ENCODE peak calls at places on chromosomes 12 and 14, in five cellular contexts. K is heart left ventricle, X is psoas muscle, R is spleen, J is gastrocnemius medialis. T is an unnamed sample. For H3K4me1, the result is how much of the 10 kb centered on the place peaks cover.

GRCh38 chr12:118136559-118137003 is 657 bp downstream of the PEBP1 start:
- DNase-seq in K (peak), X (peak), R (peak), J (peak), T (no peak)

GRCh38 chr12:65300679-65301349 is 22.3 kb downstream of the MSRB3 start:
- DNase-seq in K (no peak), X (no peak), R (no peak), J (no peak), T (no peak)

GRCh38 chr12:123912415-123913385 is 59.9 kb downstream of the CCDC92 start:
- DNase-seq in K (no peak), X (no peak), R (peak), J (no peak), T (no peak)

GRCh38 chr12:74945771-74946198 is 263.9 kb downstream of the KCNC2 start:
- DNase-seq in K (no peak), X (no peak), R (no peak), J (no peak), T (no peak)

GRCh38 chr14:60381909-60382308 is 104.0 kb downstream of the C14orf39 start:
- DNase-seq in K (no peak), X (no peak), R (no peak), J (no peak), T (no peak)

GRCh38 chr14:68670344-68670725 is 122.5 kb downstream of the ZFP36L1 start:
- DNase-seq in K (peak), X (no peak), R (no peak), J (no peak), T (no peak)

GRCh38 chr12:116892318-116892717 is 11.1 kb upstream of the HRK start:
- DNase-seq in K (no peak), X (no peak), R (no peak), J (no peak), T (no peak)

GRCh38 chr12:130339946-130340345 is 2.3 kb downstream of the PIWIL1 start:
- DNase-seq in K (no peak), X (no peak), R (no peak), J (no peak), T (no peak)

GRCh38 chr12:1594045-1594294 is 411 bp downstream of the FBXL14 start:
- DNase-seq in K (no peak), X (peak), R (peak), J (peak), T (no peak)

GRCh38 chr12:96445743-96446655 is 43.4 kb upstream of the CFAP54 start:
- DNase-seq in K (peak), X (no peak), R (no peak), J (no peak), T (no peak)

GRCh38 chr12:91874086-91874865 is 271.4 kb downstream of the BTG1 start:
- DNase-seq in K (no peak), X (no peak), R (no peak), J (no peak), T (no peak)

GRCh38 chr12:113933201-113933786 is 32.8 kb downstream of the RBM19 start:
- DNase-seq in K (no peak), X (peak), R (no peak), J (no peak), T (no peak)

GRCh38 chr12:122827258-122827657 is 8.0 kb upstream of the HIP1R start:
- DNase-seq in K (no peak), X (no peak), R (no peak), J (no peak), T (no peak)

GRCh38 chr12:65121049-65121955 is at the start of gene WIF1:
- DNase-seq in K (peak), X (peak), R (peak), J (no peak), T (no peak)

GRCh38 chr12:108327621-108328371 is 11.3 kb downstream of the CMKLR1 start:
- DNase-seq in K (no peak), X (no peak), R (peak), J (no peak), T (no peak)

GRCh38 chr12:62347922-62348650 is 87.9 kb downstream of the USP15 start:
- DNase-seq in K (no peak), X (no peak), R (no peak), J (no peak), T (no peak)

GRCh38 chr14:56274556-56274955 is 156.3 kb downstream of the PELI2 start:
- DNase-seq in K (no peak), X (no peak), R (no peak), J (no peak), T (peak)

GRCh38 chr12:26713885-26714383 is 119.1 kb downstream of the ITPR2 start:
- DNase-seq in K (no peak), X (no peak), R (no peak), J (no peak), T (no peak)

GRCh38 chr12:120356567-120357030 is 12.4 kb downstream of the MSI1 start:
- DNase-seq in K (peak), X (peak), R (peak), J (peak), T (no peak)

GRCh38 chr12:10304161-10304574 is 3.5 kb upstream of the KLRD1 start:
- DNase-seq in K (no peak), X (no peak), R (no peak), J (no peak), T (no peak)

GRCh38 chr14:34978444-34978843 is 4.3 kb upstream of the SRP54 start:
- DNase-seq in K (no peak), X (no peak), R (no peak), J (no peak), T (no peak)

GRCh38 chr12:57904848-57905811 is 36.2 kb upstream of the ATP23 start:
- DNase-seq in K (peak), X (peak), R (peak), J (peak), T (peak)

DNA sequence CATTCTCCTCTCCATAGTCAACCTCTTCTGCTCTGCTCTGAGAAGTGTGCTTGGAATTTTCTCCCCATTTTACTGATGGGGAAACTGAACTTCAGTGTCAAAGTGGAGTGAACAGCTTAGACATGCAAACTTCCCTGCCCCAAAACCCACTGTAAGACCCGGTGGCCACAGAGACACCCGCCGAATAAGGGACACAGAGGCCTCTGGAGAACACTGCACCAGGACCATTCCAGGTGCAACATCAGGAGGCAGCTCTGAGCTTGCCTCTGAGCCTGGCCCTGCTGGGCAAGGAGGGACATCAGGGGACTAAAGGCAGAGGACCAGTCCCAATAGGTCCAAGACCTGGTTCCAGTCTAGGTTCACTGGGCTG is 1.7 kb downstream of the HDAC7 start:
- DNase-seq in K (no peak), X (no peak), R (peak), J (no peak), T (no peak)
- H3K4me1 ChIP-seq in K (half or more), X (under half), R (half or more), J (half or more), T (under half)

GRCh38 chr12:52182456-52182855 is 9.4 kb downstream of the KRT80 start:
- DNase-seq in K (no peak), X (no peak), R (no peak), J (no peak), T (no peak)
- H3K4me1 ChIP-seq in K (under half), X (under half), R (under half), J (under half), T (under half)

DNA sequence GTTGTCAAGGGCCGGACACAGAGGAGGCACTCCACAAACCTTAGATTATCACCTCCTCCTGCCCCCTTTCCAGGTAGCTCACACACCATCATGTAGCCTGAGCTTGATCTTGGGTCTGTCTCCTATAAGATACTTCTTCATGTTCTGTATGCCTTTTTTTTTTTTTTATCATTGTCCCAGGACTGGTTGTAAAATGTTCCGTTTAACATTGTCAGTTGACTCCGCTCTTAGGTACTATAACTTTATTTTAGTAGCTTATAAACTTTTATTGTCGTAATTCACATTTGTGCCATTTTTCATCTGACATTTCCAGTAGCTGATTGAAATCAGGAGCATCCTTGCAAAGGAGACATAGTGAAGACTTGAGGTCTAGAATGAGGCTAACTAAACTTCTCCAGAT is 79.9 kb downstream of the SLC15A5 start:
- DNase-seq in K (no peak), X (no peak), R (no peak), J (no peak), T (no peak)
- H3K4me1 ChIP-seq in K (under half), X (under half), R (under half), J (under half), T (under half)

DNA sequence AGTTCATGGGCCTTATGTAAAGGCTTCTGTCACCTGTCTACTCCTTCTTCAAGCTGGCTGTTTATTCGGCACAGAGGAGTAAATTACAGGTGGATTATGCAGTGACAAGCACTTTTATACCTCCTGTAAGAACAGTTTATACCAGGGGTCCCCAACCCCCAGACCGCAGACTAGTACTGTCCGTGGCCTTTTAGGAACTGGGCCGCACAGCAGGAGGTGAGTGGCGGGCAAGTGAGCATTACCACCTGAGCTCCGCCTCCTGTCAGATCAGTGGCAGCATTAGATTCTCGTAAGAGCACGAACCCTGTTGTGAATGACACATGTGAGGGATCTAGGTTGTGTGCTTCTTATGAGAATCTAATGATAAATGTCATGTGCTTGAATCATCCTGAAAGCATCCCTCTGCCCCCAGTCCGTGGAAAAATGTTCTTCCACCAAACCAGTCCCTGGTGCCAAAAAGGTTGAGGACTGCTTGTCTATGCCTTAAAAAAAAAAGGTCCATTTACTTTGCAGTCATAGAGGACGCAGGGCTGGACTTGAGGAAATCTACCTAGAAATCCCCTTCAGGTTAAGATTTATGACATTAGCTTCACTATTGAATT is 78.8 kb downstream of the ETV6 start:
- DNase-seq in K (no peak), X (no peak), R (no peak), J (no peak), T (no peak)
- H3K4me1 ChIP-seq in K (under half), X (under half), R (half or more), J (under half), T (under half)

DNA sequence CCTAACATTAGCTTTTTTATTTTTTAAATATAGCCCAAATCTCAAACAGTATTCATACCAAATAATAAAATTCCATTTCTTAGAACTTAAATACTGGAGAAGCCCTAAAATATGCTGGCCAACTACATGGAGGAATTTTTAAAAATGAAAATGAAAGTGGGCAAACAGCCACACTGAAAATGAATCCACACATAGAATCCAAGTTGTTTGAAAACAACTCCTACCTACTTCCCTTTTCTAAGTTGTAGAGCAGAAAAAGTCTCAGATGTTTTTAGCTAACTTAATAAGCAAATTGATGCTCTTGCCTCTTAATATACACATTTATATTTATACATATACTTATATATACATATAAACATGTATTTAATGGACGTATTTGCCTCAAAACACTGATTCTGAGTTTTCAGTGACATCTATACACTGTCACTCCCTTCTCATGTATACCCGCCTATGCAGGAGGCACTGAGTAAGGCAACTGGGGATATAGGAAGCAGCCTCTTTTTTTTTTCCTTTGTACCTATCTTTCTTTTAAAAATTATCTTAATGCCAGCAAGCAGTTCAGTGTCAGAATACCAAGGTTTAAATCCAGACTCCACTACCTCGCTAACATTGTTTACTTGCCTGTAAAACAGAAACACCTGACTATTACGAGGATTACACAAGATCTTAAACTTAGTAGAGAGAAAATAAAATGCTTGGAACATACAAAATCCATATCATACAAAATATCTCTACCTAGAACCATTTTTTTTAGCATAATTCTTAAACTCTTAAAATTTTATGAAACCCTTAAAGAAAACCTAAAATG is 13.3 kb downstream of the DICER1 start:
- DNase-seq in K (no peak), X (no peak), R (no peak), J (no peak), T (no peak)
- H3K4me1 ChIP-seq in K (half or more), X (half or more), R (half or more), J (half or more), T (under half)

GRCh38 chr14:75607044-75607443 is 28.6 kb downstream of the FLVCR2 start:
- DNase-seq in K (no peak), X (no peak), R (no peak), J (no peak), T (no peak)
- H3K4me1 ChIP-seq in K (under half), X (under half), R (under half), J (under half), T (under half)

GRCh38 chr14:36270191-36270590 is 50.2 kb downstream of the MBIP start:
- DNase-seq in K (no peak), X (no peak), R (no peak), J (no peak), T (no peak)
- H3K4me1 ChIP-seq in K (under half), X (under half), R (under half), J (under half), T (under half)

T was measured in ascending aorta.